ENCODE peak calls at places on chromosomes 5 and 9, in four cellular contexts. I is iPS-NIHi11, N is cardiac muscle cell, V is fibroblast of lung. B is an unnamed sample.

GRCh38 chr9:130522233-130522808 is 57.1 kb upstream of the FUBP3 start:
- DNase-seq in I (peak), N (peak), V (no peak), B (no peak)

GRCh38 chr5:170306381-170306790 is 8.8 kb upstream of the LCP2 start:
- DNase-seq in I (no peak), N (peak), V (peak), B (peak)

GRCh38 chr9:112905084-112905483 is 14.4 kb upstream of the SLC46A2 start:
- DNase-seq in I (no peak), N (peak), V (no peak), B (no peak)

GRCh38 chr9:23551171-23551795 is 274.8 kb downstream of the ELAVL2 start:
- DNase-seq in I (no peak), N (no peak), V (no peak), B (no peak)

GRCh38 chr9:103483471-103484096 is 488.5 kb downstream of the CYLC2 start:
- DNase-seq in I (no peak), N (no peak), V (no peak), B (no peak)

GRCh38 chr5:172417983-172418630 is 36.2 kb downstream of the SH3PXD2B start:
- DNase-seq in I (no peak), N (no peak), V (peak), B (peak)

GRCh38 chr5:124902097-124902821 is 155.8 kb upstream of the ZNF608 start:
- DNase-seq in I (peak), N (peak), V (peak), B (no peak)

GRCh38 chr9:135300346-135301141 is 179.0 kb upstream of the PPP1R26 start:
- DNase-seq in I (no peak), N (no peak), V (no peak), B (no peak)

GRCh38 chr5:39570418-39571027 is 145.7 kb upstream of the DAB2 start:
- DNase-seq in I (no peak), N (peak), V (peak), B (no peak)

GRCh38 chr9:137195525-137196220 is 4.9 kb downstream of the TPRN start:
- DNase-seq in I (no peak), N (no peak), V (no peak), B (no peak)

GRCh38 chr5:170520319-170520718 is 16.5 kb downstream of the KCNIP1 start:
- DNase-seq in I (no peak), N (no peak), V (no peak), B (no peak)

GRCh38 chr5:14032944-14033343 is 88.5 kb upstream of the DNAH5 start:
- DNase-seq in I (no peak), N (no peak), V (peak), B (no peak)

GRCh38 chr5:93100976-93101375 is 480.0 kb downstream of the NR2F1-AS1 start:
- DNase-seq in I (no peak), N (no peak), V (peak), B (no peak)

GRCh38 chr5:96149546-96149945 is 187.9 kb upstream of the ELL2 start:
- DNase-seq in I (no peak), N (no peak), V (peak), B (no peak)

GRCh38 chr5:176674799-176675198 is 27.5 kb downstream of the TSPAN17 start:
- DNase-seq in I (no peak), N (no peak), V (no peak), B (no peak)

GRCh38 chr9:17783227-17783626 is 204.4 kb downstream of the SH3GL2 start:
- DNase-seq in I (no peak), N (no peak), V (no peak), B (no peak)